ENCODE peak calls at places on chromosome 12, in nine cellular contexts. One of them, this sample, is unnamed.
A peak's percentile ranks its signal among the peaks of the same experiment; 100 is the strongest.

GRCh38 chr12:16118586-16118985 is 158.9 kb downstream of the SLC15A5 start:
- DNase-seq in small intestine: no peak
- DNase-seq in HS-27A: no peak
- DNase-seq in GDM1: no peak
- DNase-seq in right lobe of liver: no peak
- DNase-seq in mucosa of gallbladder: no peak
- DNase-seq in DMS153: no peak
- DNase-seq in GM23248: no peak
- DNase-seq in stimulated activated CD4-positive, alpha-beta T cell treated with anti-CD3 and anti-CD28 coated beads, TNF-alpha, amount 100 ng/mL, for 24 hours: no peak
- DNase-seq in this sample: no peak

GRCh38 chr12:39145175-39145999 is 240.0 kb upstream of the CPNE8 start:
- DNase-seq in GDM1: no peak
- DNase-seq in HS-27A: no peak
- DNase-seq in GM23248: peak; percentile 6
- DNase-seq in DMS153: no peak
- DNase-seq in right lobe of liver: no peak
- DNase-seq in mucosa of gallbladder: peak; percentile 14
- DNase-seq in stimulated activated CD4-positive, alpha-beta T cell treated with anti-CD3 and anti-CD28 coated beads, TNF-alpha, amount 100 ng/mL, for 24 hours: peak; percentile 6
- DNase-seq in small intestine: no peak
- DNase-seq in this sample: peak; percentile 61

GRCh38 chr12:99043319-99043914 is 398.3 kb downstream of the APAF1 start:
- DNase-seq in right lobe of liver: peak; percentile 61
- DNase-seq in HS-27A: no peak
- DNase-seq in small intestine: peak; percentile 47
- DNase-seq in GM23248: peak; percentile 69
- DNase-seq in GDM1: peak; percentile 15
- DNase-seq in mucosa of gallbladder: peak; percentile 60
- DNase-seq in stimulated activated CD4-positive, alpha-beta T cell treated with anti-CD3 and anti-CD28 coated beads, TNF-alpha, amount 100 ng/mL, for 24 hours: no peak
- DNase-seq in DMS153: no peak
- DNase-seq in this sample: peak; percentile 76

GRCh38 chr12:103930787-103931536 is 752 bp downstream of the HSP90B1 start:
- DNase-seq in right lobe of liver: peak; percentile 83
- DNase-seq in DMS153: no peak
- DNase-seq in GDM1: no peak
- DNase-seq in mucosa of gallbladder: peak; percentile 27
- DNase-seq in small intestine: peak; percentile 33
- DNase-seq in HS-27A: no peak
- DNase-seq in stimulated activated CD4-positive, alpha-beta T cell treated with anti-CD3 and anti-CD28 coated beads, TNF-alpha, amount 100 ng/mL, for 24 hours: no peak
- DNase-seq in GM23248: peak; percentile 68
- DNase-seq in this sample: peak; percentile 33

GRCh38 chr12:114935658-114936057 is 251.7 kb upstream of the TBX3 start:
- DNase-seq in GDM1: no peak
- DNase-seq in stimulated activated CD4-positive, alpha-beta T cell treated with anti-CD3 and anti-CD28 coated beads, TNF-alpha, amount 100 ng/mL, for 24 hours: no peak
- DNase-seq in small intestine: peak; percentile 43
- DNase-seq in right lobe of liver: peak; percentile 48
- DNase-seq in GM23248: no peak
- DNase-seq in DMS153: peak; percentile 5
- DNase-seq in HS-27A: no peak
- DNase-seq in mucosa of gallbladder: no peak
- DNase-seq in this sample: peak; percentile 13

GRCh38 chr12:126518596-126519200 is 1453.5 kb downstream of the AACS start:
- DNase-seq in stimulated activated CD4-positive, alpha-beta T cell treated with anti-CD3 and anti-CD28 coated beads, TNF-alpha, amount 100 ng/mL, for 24 hours: no peak
- DNase-seq in GM23248: no peak
- DNase-seq in DMS153: no peak
- DNase-seq in HS-27A: no peak
- DNase-seq in GDM1: no peak
- DNase-seq in small intestine: no peak
- DNase-seq in mucosa of gallbladder: no peak
- DNase-seq in right lobe of liver: no peak
- DNase-seq in this sample: peak; percentile 15

GRCh38 chr12:121805800-121806555 is 2.2 kb downstream of the SETD1B start:
- DNase-seq in mucosa of gallbladder: no peak
- DNase-seq in stimulated activated CD4-positive, alpha-beta T cell treated with anti-CD3 and anti-CD28 coated beads, TNF-alpha, amount 100 ng/mL, for 24 hours: no peak
- DNase-seq in GM23248: peak; percentile 40
- DNase-seq in GDM1: no peak
- DNase-seq in right lobe of liver: peak; percentile 64
- DNase-seq in small intestine: peak; percentile 43
- DNase-seq in DMS153: no peak
- DNase-seq in HS-27A: no peak
- DNase-seq in this sample: no peak

GRCh38 chr12:74021937-74022336 is 515.7 kb upstream of the ATXN7L3B start:
- DNase-seq in mucosa of gallbladder: peak; percentile 34
- DNase-seq in HS-27A: peak; percentile 29
- DNase-seq in small intestine: peak; percentile 48
- DNase-seq in right lobe of liver: peak; percentile 71
- DNase-seq in GM23248: peak; percentile 28
- DNase-seq in GDM1: peak; percentile 31
- DNase-seq in DMS153: peak; percentile 35
- DNase-seq in stimulated activated CD4-positive, alpha-beta T cell treated with anti-CD3 and anti-CD28 coated beads, TNF-alpha, amount 100 ng/mL, for 24 hours: no peak
- DNase-seq in this sample: peak; percentile 77

GRCh38 chr12:101697197-101697929 is at the start of gene CHPT1:
- DNase-seq in GDM1: peak; percentile 73
- DNase-seq in right lobe of liver: peak; percentile 93
- DNase-seq in GM23248: peak; percentile 76
- DNase-seq in DMS153: peak; percentile 2
- DNase-seq in stimulated activated CD4-positive, alpha-beta T cell treated with anti-CD3 and anti-CD28 coated beads, TNF-alpha, amount 100 ng/mL, for 24 hours: peak; percentile 41
- DNase-seq in mucosa of gallbladder: peak; percentile 57
- DNase-seq in HS-27A: no peak
- DNase-seq in small intestine: peak; percentile 79
- DNase-seq in this sample: no peak

GRCh38 chr12:332581-333205 is 56.4 kb downstream of the KDM5A start:
- DNase-seq in right lobe of liver: no peak
- DNase-seq in GDM1: no peak
- DNase-seq in HS-27A: no peak
- DNase-seq in mucosa of gallbladder: no peak
- DNase-seq in small intestine: peak; percentile 3
- DNase-seq in stimulated activated CD4-positive, alpha-beta T cell treated with anti-CD3 and anti-CD28 coated beads, TNF-alpha, amount 100 ng/mL, for 24 hours: no peak
- DNase-seq in DMS153: no peak
- DNase-seq in GM23248: peak; percentile 39
- DNase-seq in this sample: peak; percentile 39

GRCh38 chr12:74980510-74980909 is 229.1 kb downstream of the KCNC2 start:
- DNase-seq in mucosa of gallbladder: no peak
- DNase-seq in DMS153: no peak
- DNase-seq in right lobe of liver: no peak
- DNase-seq in GM23248: peak; percentile 1
- DNase-seq in GDM1: no peak
- DNase-seq in small intestine: no peak
- DNase-seq in stimulated activated CD4-positive, alpha-beta T cell treated with anti-CD3 and anti-CD28 coated beads, TNF-alpha, amount 100 ng/mL, for 24 hours: no peak
- DNase-seq in HS-27A: no peak
- DNase-seq in this sample: no peak

GRCh38 chr12:3761116-3761770 is 8.3 kb upstream of the CRACR2A start:
- DNase-seq in GM23248: no peak
- DNase-seq in HS-27A: no peak
- DNase-seq in small intestine: no peak
- DNase-seq in DMS153: no peak
- DNase-seq in mucosa of gallbladder: no peak
- DNase-seq in stimulated activated CD4-positive, alpha-beta T cell treated with anti-CD3 and anti-CD28 coated beads, TNF-alpha, amount 100 ng/mL, for 24 hours: no peak
- DNase-seq in right lobe of liver: no peak
- DNase-seq in GDM1: no peak
- DNase-seq in this sample: no peak

GRCh38 chr12:120353556-120354317 is 15.2 kb downstream of the MSI1 start:
- DNase-seq in small intestine: no peak
- DNase-seq in right lobe of liver: no peak
- DNase-seq in stimulated activated CD4-positive, alpha-beta T cell treated with anti-CD3 and anti-CD28 coated beads, TNF-alpha, amount 100 ng/mL, for 24 hours: no peak
- DNase-seq in HS-27A: no peak
- DNase-seq in GDM1: no peak
- DNase-seq in mucosa of gallbladder: no peak
- DNase-seq in GM23248: no peak
- DNase-seq in DMS153: no peak
- DNase-seq in this sample: no peak

GRCh38 chr12:85920324-85920947 is 46.3 kb downstream of the NTS start:
- DNase-seq in small intestine: peak; percentile 53
- DNase-seq in stimulated activated CD4-positive, alpha-beta T cell treated with anti-CD3 and anti-CD28 coated beads, TNF-alpha, amount 100 ng/mL, for 24 hours: no peak
- DNase-seq in mucosa of gallbladder: no peak
- DNase-seq in GDM1: no peak
- DNase-seq in HS-27A: peak; percentile 8
- DNase-seq in GM23248: peak; percentile 45
- DNase-seq in DMS153: peak; percentile 3
- DNase-seq in right lobe of liver: no peak
- DNase-seq in this sample: peak; percentile 37

GRCh38 chr12:96985515-96986362 is 78.7 kb downstream of the NEDD1 start:
- DNase-seq in mucosa of gallbladder: no peak
- DNase-seq in GDM1: no peak
- DNase-seq in right lobe of liver: peak; percentile 45
- DNase-seq in DMS153: peak; percentile 44
- DNase-seq in GM23248: peak; percentile 55
- DNase-seq in small intestine: peak; percentile 9
- DNase-seq in HS-27A: no peak
- DNase-seq in stimulated activated CD4-positive, alpha-beta T cell treated with anti-CD3 and anti-CD28 coated beads, TNF-alpha, amount 100 ng/mL, for 24 hours: peak; percentile 11
- DNase-seq in this sample: peak; percentile 24

GRCh38 chr12:38160318-38161122 is 156.1 kb upstream of the ALG10B start:
- DNase-seq in right lobe of liver: no peak
- DNase-seq in small intestine: no peak
- DNase-seq in mucosa of gallbladder: no peak
- DNase-seq in GM23248: no peak
- DNase-seq in GDM1: no peak
- DNase-seq in HS-27A: no peak
- DNase-seq in DMS153: no peak
- DNase-seq in stimulated activated CD4-positive, alpha-beta T cell treated with anti-CD3 and anti-CD28 coated beads, TNF-alpha, amount 100 ng/mL, for 24 hours: no peak
- DNase-seq in this sample: no peak

GRCh38 chr12:121708313-121709063 is 4.1 kb upstream of the TMEM120B start:
- DNase-seq in stimulated activated CD4-positive, alpha-beta T cell treated with anti-CD3 and anti-CD28 coated beads, TNF-alpha, amount 100 ng/mL, for 24 hours: no peak
- DNase-seq in small intestine: no peak
- DNase-seq in GDM1: no peak
- DNase-seq in GM23248: no peak
- DNase-seq in DMS153: no peak
- DNase-seq in HS-27A: no peak
- DNase-seq in right lobe of liver: no peak
- DNase-seq in mucosa of gallbladder: no peak
- DNase-seq in this sample: no peak

GRCh38 chr12:114393569-114393968 is 12.4 kb downstream of the TBX5 start:
- DNase-seq in HS-27A: no peak
- DNase-seq in GDM1: no peak
- DNase-seq in stimulated activated CD4-positive, alpha-beta T cell treated with anti-CD3 and anti-CD28 coated beads, TNF-alpha, amount 100 ng/mL, for 24 hours: no peak
- DNase-seq in GM23248: no peak
- DNase-seq in right lobe of liver: no peak
- DNase-seq in small intestine: no peak
- DNase-seq in mucosa of gallbladder: no peak
- DNase-seq in DMS153: no peak
- DNase-seq in this sample: no peak

GRCh38 chr12:110776410-110776809 is 33.7 kb upstream of the PPP1CC start:
- DNase-seq in GDM1: no peak
- DNase-seq in mucosa of gallbladder: no peak
- DNase-seq in right lobe of liver: no peak
- DNase-seq in stimulated activated CD4-positive, alpha-beta T cell treated with anti-CD3 and anti-CD28 coated beads, TNF-alpha, amount 100 ng/mL, for 24 hours: peak; percentile 39
- DNase-seq in HS-27A: no peak
- DNase-seq in small intestine: no peak
- DNase-seq in DMS153: no peak
- DNase-seq in GM23248: no peak
- DNase-seq in this sample: no peak

GRCh38 chr12:26723379-26724308 is 109.3 kb downstream of the ITPR2 start:
- DNase-seq in right lobe of liver: no peak
- DNase-seq in HS-27A: peak; percentile 59
- DNase-seq in GM23248: peak; percentile 61
- DNase-seq in mucosa of gallbladder: no peak
- DNase-seq in stimulated activated CD4-positive, alpha-beta T cell treated with anti-CD3 and anti-CD28 coated beads, TNF-alpha, amount 100 ng/mL, for 24 hours: no peak
- DNase-seq in small intestine: no peak
- DNase-seq in GDM1: no peak
- DNase-seq in DMS153: no peak
- DNase-seq in this sample: peak; percentile 60

GRCh38 chr12:107660861-107661415 is 24.7 kb upstream of the PWP1 start:
- DNase-seq in right lobe of liver: peak; percentile 54
- DNase-seq in mucosa of gallbladder: no peak
- DNase-seq in HS-27A: no peak
- DNase-seq in DMS153: no peak
- DNase-seq in stimulated activated CD4-positive, alpha-beta T cell treated with anti-CD3 and anti-CD28 coated beads, TNF-alpha, amount 100 ng/mL, for 24 hours: no peak
- DNase-seq in GDM1: no peak
- DNase-seq in small intestine: no peak
- DNase-seq in GM23248: no peak
- DNase-seq in this sample: no peak

GRCh38 chr12:78155546-78155945 is 324.9 kb downstream of the NAV3 start:
- DNase-seq in GDM1: no peak
- DNase-seq in HS-27A: no peak
- DNase-seq in DMS153: no peak
- DNase-seq in right lobe of liver: no peak
- DNase-seq in mucosa of gallbladder: no peak
- DNase-seq in small intestine: no peak
- DNase-seq in stimulated activated CD4-positive, alpha-beta T cell treated with anti-CD3 and anti-CD28 coated beads, TNF-alpha, amount 100 ng/mL, for 24 hours: no peak
- DNase-seq in GM23248: no peak
- DNase-seq in this sample: peak; percentile 8